ENCODE peak calls at places on chromosome 13, in five cellular contexts. One of them, this sample, is unnamed.

GRCh38 chr13:59398127-59398526 is 765.6 kb downstream of the DIAPH3 start:
- DNase-seq in cardiac muscle cell: no peak
- DNase-seq in midbrain: no peak
- DNase-seq in stimulated activated naive B cell treated with anti-CD40 and anti-IgM and Interleukin-4, amounts not matched to agents 10 μg/mL and 1 μg/mL and 100 μg/mL, for 72 hours: no peak
- DNase-seq in MCF 10A: no peak
- DNase-seq in this sample: no peak

GRCh38 chr13:46297338-46297737 is 85.6 kb downstream of the LRRC63 start:
- DNase-seq in MCF 10A: no peak
- DNase-seq in cardiac muscle cell: no peak
- DNase-seq in midbrain: no peak
- DNase-seq in stimulated activated naive B cell treated with anti-CD40 and anti-IgM and Interleukin-4, amounts not matched to agents 10 μg/mL and 1 μg/mL and 100 μg/mL, for 72 hours: no peak
- DNase-seq in this sample: no peak

GRCh38 chr13:113474179-113474578 is 16.3 kb downstream of the DCUN1D2 start:
- DNase-seq in cardiac muscle cell: no peak
- DNase-seq in stimulated activated naive B cell treated with anti-CD40 and anti-IgM and Interleukin-4, amounts not matched to agents 10 μg/mL and 1 μg/mL and 100 μg/mL, for 72 hours: no peak
- DNase-seq in MCF 10A: peak
- DNase-seq in midbrain: no peak
- DNase-seq in this sample: no peak

GRCh38 chr13:46630419-46631183 is 77.6 kb downstream of the LRCH1 start:
- DNase-seq in midbrain: no peak
- DNase-seq in MCF 10A: no peak
- DNase-seq in stimulated activated naive B cell treated with anti-CD40 and anti-IgM and Interleukin-4, amounts not matched to agents 10 μg/mL and 1 μg/mL and 100 μg/mL, for 72 hours: no peak
- DNase-seq in cardiac muscle cell: no peak
- DNase-seq in this sample: no peak

GRCh38 chr13:60655268-60655667 is 258.2 kb downstream of the TDRD3 start:
- DNase-seq in cardiac muscle cell: no peak
- DNase-seq in MCF 10A: no peak
- DNase-seq in stimulated activated naive B cell treated with anti-CD40 and anti-IgM and Interleukin-4, amounts not matched to agents 10 μg/mL and 1 μg/mL and 100 μg/mL, for 72 hours: no peak
- DNase-seq in midbrain: no peak
- DNase-seq in this sample: no peak

GRCh38 chr13:73177911-73178565 is 119.2 kb downstream of the KLF5 start:
- DNase-seq in cardiac muscle cell: no peak
- DNase-seq in MCF 10A: no peak
- DNase-seq in stimulated activated naive B cell treated with anti-CD40 and anti-IgM and Interleukin-4, amounts not matched to agents 10 μg/mL and 1 μg/mL and 100 μg/mL, for 72 hours: no peak
- DNase-seq in midbrain: no peak
- DNase-seq in this sample: no peak

GRCh38 chr13:48126944-48127814 is 32.3 kb upstream of the MED4 start:
- DNase-seq in cardiac muscle cell: peak
- DNase-seq in MCF 10A: peak
- DNase-seq in stimulated activated naive B cell treated with anti-CD40 and anti-IgM and Interleukin-4, amounts not matched to agents 10 μg/mL and 1 μg/mL and 100 μg/mL, for 72 hours: peak
- DNase-seq in midbrain: peak
- DNase-seq in this sample: peak

GRCh38 chr13:66099825-66100224 is 1130.3 kb downstream of the PCDH9 start:
- DNase-seq in stimulated activated naive B cell treated with anti-CD40 and anti-IgM and Interleukin-4, amounts not matched to agents 10 μg/mL and 1 μg/mL and 100 μg/mL, for 72 hours: no peak
- DNase-seq in MCF 10A: no peak
- DNase-seq in cardiac muscle cell: no peak
- DNase-seq in midbrain: no peak
- DNase-seq in this sample: no peak

GRCh38 chr13:51793570-51794273 is 10.2 kb downstream of the DHRS12 start:
- DNase-seq in MCF 10A: peak
- DNase-seq in stimulated activated naive B cell treated with anti-CD40 and anti-IgM and Interleukin-4, amounts not matched to agents 10 μg/mL and 1 μg/mL and 100 μg/mL, for 72 hours: peak
- DNase-seq in cardiac muscle cell: no peak
- DNase-seq in midbrain: no peak
- DNase-seq in this sample: no peak

GRCh38 chr13:25881946-25882574 is 169.8 kb downstream of the SHISA2 start:
- DNase-seq in cardiac muscle cell: no peak
- DNase-seq in MCF 10A: no peak
- DNase-seq in stimulated activated naive B cell treated with anti-CD40 and anti-IgM and Interleukin-4, amounts not matched to agents 10 μg/mL and 1 μg/mL and 100 μg/mL, for 72 hours: no peak
- DNase-seq in midbrain: no peak
- DNase-seq in this sample: no peak

GRCh38 chr13:37134411-37135041 is 29.1 kb upstream of the CSNK1A1L start:
- DNase-seq in MCF 10A: no peak
- DNase-seq in stimulated activated naive B cell treated with anti-CD40 and anti-IgM and Interleukin-4, amounts not matched to agents 10 μg/mL and 1 μg/mL and 100 μg/mL, for 72 hours: no peak
- DNase-seq in cardiac muscle cell: no peak
- DNase-seq in midbrain: no peak
- DNase-seq in this sample: no peak

GRCh38 chr13:24270639-24271131 is 38.7 kb upstream of the C1QTNF9 start:
- DNase-seq in cardiac muscle cell: peak
- DNase-seq in MCF 10A: peak
- DNase-seq in stimulated activated naive B cell treated with anti-CD40 and anti-IgM and Interleukin-4, amounts not matched to agents 10 μg/mL and 1 μg/mL and 100 μg/mL, for 72 hours: peak
- DNase-seq in midbrain: peak
- DNase-seq in this sample: peak